ENCODE peak calls at places on chromosomes 13 and 19, in eight cellular contexts. One of them, this sample, is unnamed.

GRCh38 chr13:63433546-63434150 is 2018.0 kb upstream of the PCDH20 start:
- DNase-seq in right atrium auricular region: no peak
- DNase-seq in cardiac muscle cell: no peak
- DNase-seq in tibial artery: no peak
- DNase-seq in CD8-positive, alpha-beta T cell: no peak
- DNase-seq in A549: no peak
- DNase-seq in SK-N-SH: no peak
- DNase-seq in heart left ventricle: no peak
- DNase-seq in this sample: no peak

GRCh38 chr13:69524459-69525155 is 583.0 kb upstream of the ATXN8OS start:
- DNase-seq in right atrium auricular region: no peak
- DNase-seq in cardiac muscle cell: no peak
- DNase-seq in tibial artery: no peak
- DNase-seq in CD8-positive, alpha-beta T cell: no peak
- DNase-seq in A549: no peak
- DNase-seq in SK-N-SH: no peak
- DNase-seq in heart left ventricle: no peak
- DNase-seq in this sample: no peak

GRCh38 chr13:51721485-51721884 is 82.5 kb downstream of the DHRS12 start:
- DNase-seq in right atrium auricular region: no peak
- DNase-seq in cardiac muscle cell: no peak
- DNase-seq in tibial artery: no peak
- DNase-seq in CD8-positive, alpha-beta T cell: no peak
- DNase-seq in A549: no peak
- DNase-seq in SK-N-SH: no peak
- DNase-seq in heart left ventricle: no peak
- DNase-seq in this sample: no peak

GRCh38 chr19:29375429-29376093 is 150.2 kb upstream of the VSTM2B start:
- DNase-seq in right atrium auricular region: no peak
- DNase-seq in cardiac muscle cell: no peak
- DNase-seq in tibial artery: no peak
- DNase-seq in CD8-positive, alpha-beta T cell: no peak
- DNase-seq in A549: no peak
- DNase-seq in SK-N-SH: no peak
- DNase-seq in heart left ventricle: no peak
- DNase-seq in this sample: no peak

GRCh38 chr13:24124789-24125476 is 35.6 kb upstream of the SPATA13 start:
- DNase-seq in right atrium auricular region: no peak
- DNase-seq in cardiac muscle cell: no peak
- DNase-seq in tibial artery: no peak
- DNase-seq in CD8-positive, alpha-beta T cell: no peak
- DNase-seq in A549: no peak
- DNase-seq in SK-N-SH: no peak
- DNase-seq in heart left ventricle: no peak
- DNase-seq in this sample: no peak

GRCh38 chr19:17211547-17212446 is 3.4 kb upstream of the USE1 start:
- DNase-seq in right atrium auricular region: no peak
- DNase-seq in cardiac muscle cell: no peak
- DNase-seq in tibial artery: no peak
- DNase-seq in CD8-positive, alpha-beta T cell: no peak
- DNase-seq in A549: no peak
- DNase-seq in SK-N-SH: no peak
- DNase-seq in heart left ventricle: no peak
- DNase-seq in this sample: peak

GRCh38 chr19:1524972-1525325 is 1.1 kb downstream of the PLK5 start:
- DNase-seq in right atrium auricular region: no peak
- DNase-seq in cardiac muscle cell: no peak
- DNase-seq in tibial artery: no peak
- DNase-seq in CD8-positive, alpha-beta T cell: no peak
- DNase-seq in A549: no peak
- DNase-seq in SK-N-SH: no peak
- DNase-seq in heart left ventricle: no peak
- DNase-seq in this sample: peak

GRCh38 chr19:45189971-45190370 is 11.4 kb downstream of the BLOC1S3 start:
- DNase-seq in right atrium auricular region: no peak
- DNase-seq in cardiac muscle cell: no peak
- DNase-seq in tibial artery: no peak
- DNase-seq in CD8-positive, alpha-beta T cell: no peak
- DNase-seq in A549: no peak
- DNase-seq in SK-N-SH: no peak
- DNase-seq in heart left ventricle: no peak
- DNase-seq in this sample: no peak

GRCh38 chr13:40812724-40813445 is 23.5 kb downstream of the SLC25A15 start:
- DNase-seq in right atrium auricular region: no peak
- DNase-seq in cardiac muscle cell: peak
- DNase-seq in tibial artery: no peak
- DNase-seq in CD8-positive, alpha-beta T cell: no peak
- DNase-seq in A549: no peak
- DNase-seq in SK-N-SH: no peak
- DNase-seq in heart left ventricle: no peak
- DNase-seq in this sample: peak

GRCh38 chr19:35637165-35637564 is 4.4 kb upstream of the ETV2 start:
- DNase-seq in right atrium auricular region: no peak
- DNase-seq in cardiac muscle cell: no peak
- DNase-seq in tibial artery: no peak
- DNase-seq in CD8-positive, alpha-beta T cell: no peak
- DNase-seq in A549: no peak
- DNase-seq in SK-N-SH: no peak
- DNase-seq in heart left ventricle: no peak
- DNase-seq in this sample: peak

GRCh38 chr13:32734511-32734910 is 148.3 kb downstream of the PDS5B start:
- DNase-seq in right atrium auricular region: no peak
- DNase-seq in cardiac muscle cell: peak
- DNase-seq in tibial artery: no peak
- DNase-seq in CD8-positive, alpha-beta T cell: no peak
- DNase-seq in A549: no peak
- DNase-seq in SK-N-SH: no peak
- DNase-seq in heart left ventricle: no peak
- DNase-seq in this sample: no peak

GRCh38 chr13:35598233-35598632 is 121.7 kb upstream of the MAB21L1 start:
- DNase-seq in right atrium auricular region: no peak
- DNase-seq in cardiac muscle cell: no peak
- DNase-seq in tibial artery: no peak
- DNase-seq in CD8-positive, alpha-beta T cell: no peak
- DNase-seq in A549: no peak
- DNase-seq in SK-N-SH: no peak
- DNase-seq in heart left ventricle: no peak
- DNase-seq in this sample: no peak

GRCh38 chr13:50685491-50685890 is 158.0 kb downstream of the DLEU7 start:
- DNase-seq in right atrium auricular region: peak
- DNase-seq in cardiac muscle cell: peak
- DNase-seq in tibial artery: peak
- DNase-seq in CD8-positive, alpha-beta T cell: no peak
- DNase-seq in A549: no peak
- DNase-seq in SK-N-SH: no peak
- DNase-seq in heart left ventricle: peak
- DNase-seq in this sample: no peak

GRCh38 chr13:73000027-73000674 is 58.7 kb upstream of the KLF5 start:
- DNase-seq in right atrium auricular region: no peak
- DNase-seq in cardiac muscle cell: peak
- DNase-seq in tibial artery: no peak
- DNase-seq in CD8-positive, alpha-beta T cell: no peak
- DNase-seq in A549: no peak
- DNase-seq in SK-N-SH: no peak
- DNase-seq in heart left ventricle: no peak
- DNase-seq in this sample: peak

GRCh38 chr13:74136089-74136658 is 2.0 kb upstream of the KLF12 start:
- DNase-seq in right atrium auricular region: peak
- DNase-seq in cardiac muscle cell: peak
- DNase-seq in tibial artery: peak
- DNase-seq in CD8-positive, alpha-beta T cell: no peak
- DNase-seq in A549: no peak
- DNase-seq in SK-N-SH: peak
- DNase-seq in heart left ventricle: peak
- DNase-seq in this sample: peak

GRCh38 chr13:41533676-41534075 is 76.3 kb downstream of the RGCC start:
- DNase-seq in right atrium auricular region: no peak
- DNase-seq in cardiac muscle cell: peak
- DNase-seq in tibial artery: peak
- DNase-seq in CD8-positive, alpha-beta T cell: no peak
- DNase-seq in A549: no peak
- DNase-seq in SK-N-SH: no peak
- DNase-seq in heart left ventricle: no peak
- DNase-seq in this sample: no peak

GRCh38 chr13:65497265-65497664 is 1732.9 kb downstream of the PCDH9 start:
- DNase-seq in right atrium auricular region: no peak
- DNase-seq in cardiac muscle cell: no peak
- DNase-seq in tibial artery: no peak
- DNase-seq in CD8-positive, alpha-beta T cell: no peak
- DNase-seq in A549: no peak
- DNase-seq in SK-N-SH: no peak
- DNase-seq in heart left ventricle: no peak
- DNase-seq in this sample: no peak

GRCh38 chr19:1668339-1669123 is 16.1 kb upstream of the TCF3 start:
- DNase-seq in right atrium auricular region: no peak
- DNase-seq in cardiac muscle cell: peak
- DNase-seq in tibial artery: no peak
- DNase-seq in CD8-positive, alpha-beta T cell: no peak
- DNase-seq in A549: no peak
- DNase-seq in SK-N-SH: no peak
- DNase-seq in heart left ventricle: no peak
- DNase-seq in this sample: peak

GRCh38 chr13:62747629-62748028 is 1332.0 kb upstream of the PCDH20 start:
- DNase-seq in right atrium auricular region: no peak
- DNase-seq in cardiac muscle cell: no peak
- DNase-seq in tibial artery: no peak
- DNase-seq in CD8-positive, alpha-beta T cell: no peak
- DNase-seq in A549: no peak
- DNase-seq in SK-N-SH: no peak
- DNase-seq in heart left ventricle: no peak
- DNase-seq in this sample: no peak

GRCh38 chr19:57566396-57567256 is 7.0 kb upstream of the ZNF550 start:
- DNase-seq in right atrium auricular region: no peak
- DNase-seq in cardiac muscle cell: peak
- DNase-seq in tibial artery: no peak
- DNase-seq in CD8-positive, alpha-beta T cell: no peak
- DNase-seq in A549: no peak
- DNase-seq in SK-N-SH: no peak
- DNase-seq in heart left ventricle: no peak
- DNase-seq in this sample: no peak

GRCh38 chr19:54023191-54023590 is 31.8 kb downstream of the CACNG6 start:
- DNase-seq in right atrium auricular region: no peak
- DNase-seq in cardiac muscle cell: peak
- DNase-seq in tibial artery: no peak
- DNase-seq in CD8-positive, alpha-beta T cell: no peak
- DNase-seq in A549: no peak
- DNase-seq in SK-N-SH: no peak
- DNase-seq in heart left ventricle: no peak
- DNase-seq in this sample: peak

GRCh38 chr13:110640591-110641029 is 25.3 kb downstream of the NAXD start:
- DNase-seq in right atrium auricular region: no peak
- DNase-seq in cardiac muscle cell: no peak
- DNase-seq in tibial artery: no peak
- DNase-seq in CD8-positive, alpha-beta T cell: no peak
- DNase-seq in A549: no peak
- DNase-seq in SK-N-SH: peak
- DNase-seq in heart left ventricle: peak
- DNase-seq in this sample: no peak

GRCh38 chr19:42480335-42481095 is 37.8 kb upstream of the CXCL17 start:
- DNase-seq in right atrium auricular region: no peak
- DNase-seq in cardiac muscle cell: peak
- DNase-seq in tibial artery: no peak
- DNase-seq in CD8-positive, alpha-beta T cell: no peak
- DNase-seq in A549: no peak
- DNase-seq in SK-N-SH: no peak
- DNase-seq in heart left ventricle: no peak
- DNase-seq in this sample: peak

GRCh38 chr13:98570929-98571372 is 6.0 kb downstream of the STK24 start:
- DNase-seq in right atrium auricular region: no peak
- DNase-seq in cardiac muscle cell: no peak
- DNase-seq in tibial artery: no peak
- DNase-seq in CD8-positive, alpha-beta T cell: no peak
- DNase-seq in A549: no peak
- DNase-seq in SK-N-SH: no peak
- DNase-seq in heart left ventricle: no peak
- DNase-seq in this sample: peak
- H3K4me3 ChIP-seq in right atrium auricular region: peak
- H3K4me3 ChIP-seq in cardiac muscle cell: no peak
- H3K4me3 ChIP-seq in tibial artery: peak
- H3K4me3 ChIP-seq in CD8-positive, alpha-beta T cell: peak
- H3K4me3 ChIP-seq in A549: peak
- H3K4me3 ChIP-seq in SK-N-SH: no peak
- H3K4me3 ChIP-seq in heart left ventricle: peak
- H3K4me3 ChIP-seq in this sample: peak

GRCh38 chr13:91017669-91018053 is 329.8 kb upstream of the MIR17HG start:
- DNase-seq in right atrium auricular region: no peak
- DNase-seq in cardiac muscle cell: peak
- DNase-seq in tibial artery: no peak
- DNase-seq in CD8-positive, alpha-beta T cell: no peak
- DNase-seq in A549: peak
- DNase-seq in SK-N-SH: no peak
- DNase-seq in heart left ventricle: no peak
- DNase-seq in this sample: no peak
- TF ChIP-seq CTCF in right atrium auricular region: no peak
- TF ChIP-seq CTCF in cardiac muscle cell: no peak
- TF ChIP-seq CTCF in tibial artery: no peak
- TF ChIP-seq CTCF in CD8-positive, alpha-beta T cell: no peak
- TF ChIP-seq CTCF in A549: no peak
- TF ChIP-seq CTCF in SK-N-SH: no peak
- TF ChIP-seq CTCF in heart left ventricle: no peak
- TF ChIP-seq CTCF in this sample: no peak

DNA sequence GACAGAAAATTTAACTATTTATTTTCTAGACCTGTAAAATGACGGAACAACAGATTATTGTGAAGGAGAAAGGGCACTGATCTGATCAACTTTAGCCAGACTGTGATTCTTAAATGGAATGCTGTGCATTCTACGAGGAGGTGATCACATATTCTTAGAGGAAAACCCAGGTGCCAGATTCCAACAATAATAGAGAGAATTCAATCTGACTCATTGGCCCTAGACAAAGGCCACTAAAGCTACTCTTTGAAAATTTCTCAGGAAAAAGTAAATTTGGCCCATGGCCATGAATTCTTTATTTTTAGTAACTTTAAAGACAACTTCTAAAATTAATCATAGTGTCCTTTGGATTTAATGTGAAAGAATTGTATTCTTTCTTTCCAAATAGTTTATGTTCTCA is 58.6 kb upstream of the POSTN start:
- DNase-seq in right atrium auricular region: no peak
- DNase-seq in cardiac muscle cell: peak
- DNase-seq in tibial artery: no peak
- DNase-seq in CD8-positive, alpha-beta T cell: no peak
- DNase-seq in A549: peak
- DNase-seq in SK-N-SH: no peak
- DNase-seq in heart left ventricle: no peak
- DNase-seq in this sample: no peak
- H3K27ac ChIP-seq in right atrium auricular region: no peak
- H3K27ac ChIP-seq in cardiac muscle cell: no peak
- H3K27ac ChIP-seq in tibial artery: peak
- H3K27ac ChIP-seq in CD8-positive, alpha-beta T cell: no peak
- H3K27ac ChIP-seq in A549: peak
- H3K27ac ChIP-seq in SK-N-SH: peak
- H3K27ac ChIP-seq in heart left ventricle: no peak
- H3K27ac ChIP-seq in this sample: peak

DNA sequence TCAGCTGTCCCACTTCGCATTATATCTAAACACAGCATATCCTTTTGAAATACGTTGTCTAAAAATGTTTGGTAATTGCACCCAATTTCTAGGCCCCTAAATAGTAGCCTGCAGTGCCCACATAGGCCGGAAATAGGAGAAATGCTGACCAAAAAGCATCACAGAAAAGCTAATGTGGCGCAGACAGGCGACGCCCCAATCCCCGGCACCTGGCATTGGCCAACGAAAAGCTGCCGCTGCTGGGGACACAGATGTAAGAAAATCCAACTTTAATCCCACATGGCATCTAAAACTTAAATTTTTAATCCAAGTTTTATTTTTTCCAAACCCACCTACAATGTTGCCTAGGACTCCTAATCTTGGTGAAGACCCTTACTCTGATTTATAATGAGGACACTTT is 4.0 kb downstream of the SAFB2 start:
- DNase-seq in right atrium auricular region: no peak
- DNase-seq in cardiac muscle cell: no peak
- DNase-seq in tibial artery: no peak
- DNase-seq in CD8-positive, alpha-beta T cell: no peak
- DNase-seq in A549: no peak
- DNase-seq in SK-N-SH: no peak
- DNase-seq in heart left ventricle: no peak
- DNase-seq in this sample: no peak
- H3K4me3 ChIP-seq in right atrium auricular region: no peak
- H3K4me3 ChIP-seq in cardiac muscle cell: no peak
- H3K4me3 ChIP-seq in tibial artery: no peak
- H3K4me3 ChIP-seq in CD8-positive, alpha-beta T cell: no peak
- H3K4me3 ChIP-seq in A549: no peak
- H3K4me3 ChIP-seq in SK-N-SH: no peak
- H3K4me3 ChIP-seq in heart left ventricle: no peak
- H3K4me3 ChIP-seq in this sample: no peak

This sample was measured in osteoblast.